ENCODE peak calls at places on chromosomes 16 and 17, in nine cellular contexts. C is PC-3, Y is HCT116, L is PC-9, Q is IMR-90, S is upper lobe of right lung, X is AG04450, J is NT2/D1, V is DND-41. U is an unnamed sample.
A peak's percentile ranks its signal among the peaks of the same experiment; 100 is the strongest.

GRCh38 chr16:85306071-85306792 is 194.0 kb upstream of the CIBAR2 start:
- DNase-seq in C (peak; percentile 41), Y (peak; percentile 65), L (peak; percentile 83), Q (peak; percentile 87), S (peak; percentile 97), X (peak; percentile 32), J (no peak), V (peak; percentile 73), U (peak; percentile 92)

GRCh38 chr16:61929801-61930200 is 106.4 kb downstream of the CDH8 start:
- DNase-seq in C (peak; percentile 79), Y (no peak), L (no peak), Q (no peak), S (no peak), X (no peak), J (no peak), V (no peak), U (no peak)

GRCh38 chr17:1998426-1998784 is 26.7 kb downstream of the RTN4RL1 start:
- DNase-seq in C (peak; percentile 29), Y (no peak), L (no peak), Q (no peak), S (no peak), X (no peak), J (no peak), V (no peak), U (no peak)

GRCh38 chr16:72474511-72475123 is 302.7 kb upstream of the PMFBP1 start:
- DNase-seq in C (peak; percentile 73), Y (peak; percentile 89), L (no peak), Q (peak; percentile 78), S (no peak), X (peak; percentile 16), J (no peak), V (no peak), U (no peak)

GRCh38 chr16:88629835-88630234 is 8.5 kb upstream of the IL17C start:
- DNase-seq in C (no peak), Y (no peak), L (no peak), Q (no peak), S (no peak), X (no peak), J (no peak), V (no peak), U (no peak)

GRCh38 chr17:46782250-46782953 is 36.1 kb downstream of the WNT3 start:
- DNase-seq in C (peak; percentile 84), Y (no peak), L (peak; percentile 57), Q (no peak), S (peak; percentile 79), X (no peak), J (no peak), V (no peak), U (no peak)

GRCh38 chr16:55494994-55495421 is 13.9 kb upstream of the LPCAT2 start:
- DNase-seq in C (peak; percentile 32), Y (no peak), L (no peak), Q (peak; percentile 96), S (no peak), X (peak; percentile 87), J (no peak), V (no peak), U (no peak)

GRCh38 chr16:67112591-67113399 is 3.1 kb downstream of the PHAF1 start:
- DNase-seq in C (peak; percentile 25), Y (no peak), L (peak; percentile 37), Q (no peak), S (no peak), X (no peak), J (no peak), V (no peak), U (no peak)

DNA sequence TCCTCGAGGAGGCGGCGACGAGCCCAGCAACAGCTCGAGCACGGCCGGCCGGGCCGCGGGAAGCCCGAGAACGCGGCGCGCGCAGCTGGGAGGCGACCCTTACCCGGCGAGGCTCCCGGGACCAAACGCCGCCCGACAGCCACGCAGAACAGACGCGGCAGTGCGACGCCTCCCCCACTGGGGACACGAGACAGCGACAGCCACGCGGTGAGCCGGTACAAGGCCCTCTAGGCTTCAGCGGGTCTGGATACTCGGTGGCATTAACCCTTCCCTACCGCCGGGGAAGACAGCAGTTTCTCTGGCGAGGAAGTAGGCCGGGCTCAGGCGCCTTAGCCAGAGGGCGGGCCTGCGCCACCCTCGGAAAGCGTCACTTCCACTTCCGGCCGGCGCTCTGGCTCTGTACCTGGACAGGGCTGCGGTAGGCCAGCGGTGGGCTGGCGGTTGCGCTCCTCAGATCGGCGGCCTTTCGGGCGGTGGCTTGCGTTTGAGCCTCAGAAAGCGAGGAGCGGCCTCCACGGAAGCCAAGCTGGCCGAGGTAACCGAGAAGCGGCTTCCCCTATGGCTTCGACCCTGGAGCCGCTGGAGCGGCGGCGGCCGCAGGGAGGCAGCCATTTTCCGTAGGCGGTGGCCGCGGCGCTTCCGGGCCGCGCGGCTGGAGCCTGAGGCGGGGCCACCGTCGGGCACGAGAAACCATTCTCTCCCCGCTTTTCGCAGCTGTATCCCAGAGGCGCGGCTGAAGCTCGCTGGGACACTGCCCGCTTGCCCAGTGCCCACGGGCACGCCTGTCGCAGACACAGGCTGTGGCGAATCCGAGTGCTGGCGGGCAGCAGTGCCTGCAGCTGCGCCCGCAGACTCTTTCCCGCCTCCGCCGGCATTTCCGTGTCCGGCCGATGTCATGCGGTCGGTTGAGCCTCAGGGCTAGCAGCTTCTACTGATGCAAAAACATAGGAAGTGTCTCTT is at the start of the genes TIGD7 and ZNF75A:
- DNase-seq in C (peak; percentile 84), Y (peak; percentile 51), L (peak; percentile 86), Q (peak; percentile 88), S (peak; percentile 94), X (peak; percentile 66), J (peak; percentile 88), V (peak; percentile 62), U (peak; percentile 88)
- H3K9me3 ChIP-seq in C (no peaks in the 10 kb centered on the region), Y (peaks cover 8% of the 10 kb centered on the region), L (peaks cover 70% of the 10 kb centered on the region), Q (peaks cover 47% of the 10 kb centered on the region), S (peaks cover 61% of the 10 kb centered on the region), X (peaks cover 72% of the 10 kb centered on the region), J (peaks cover 51% of the 10 kb centered on the region), V (no peaks in the 10 kb centered on the region), U (peaks cover 82% of the 10 kb centered on the region)

GRCh38 chr17:74153456-74153810 is 50.0 kb upstream of the RPL38 start:
- DNase-seq in C (no peak), Y (no peak), L (no peak), Q (no peak), S (no peak), X (no peak), J (no peak), V (no peak), U (no peak)

GRCh38 chr17:74153821-74154430 is 49.6 kb upstream of the RPL38 start:
- DNase-seq in C (no peak), Y (no peak), L (no peak), Q (no peak), S (peak; percentile 28), X (no peak), J (no peak), V (no peak), U (no peak)

GRCh38 chr17:74151551-74152315 is 51.7 kb upstream of the RPL38 start:
- DNase-seq in C (no peak), Y (no peak), L (no peak), Q (no peak), S (no peak), X (no peak), J (no peak), V (no peak), U (no peak)

GRCh38 chr17:74150428-74151025 is 53.0 kb upstream of the RPL38 start:
- DNase-seq in C (no peak), Y (no peak), L (peak; percentile 48), Q (no peak), S (no peak), X (no peak), J (no peak), V (no peak), U (no peak)

DNA sequence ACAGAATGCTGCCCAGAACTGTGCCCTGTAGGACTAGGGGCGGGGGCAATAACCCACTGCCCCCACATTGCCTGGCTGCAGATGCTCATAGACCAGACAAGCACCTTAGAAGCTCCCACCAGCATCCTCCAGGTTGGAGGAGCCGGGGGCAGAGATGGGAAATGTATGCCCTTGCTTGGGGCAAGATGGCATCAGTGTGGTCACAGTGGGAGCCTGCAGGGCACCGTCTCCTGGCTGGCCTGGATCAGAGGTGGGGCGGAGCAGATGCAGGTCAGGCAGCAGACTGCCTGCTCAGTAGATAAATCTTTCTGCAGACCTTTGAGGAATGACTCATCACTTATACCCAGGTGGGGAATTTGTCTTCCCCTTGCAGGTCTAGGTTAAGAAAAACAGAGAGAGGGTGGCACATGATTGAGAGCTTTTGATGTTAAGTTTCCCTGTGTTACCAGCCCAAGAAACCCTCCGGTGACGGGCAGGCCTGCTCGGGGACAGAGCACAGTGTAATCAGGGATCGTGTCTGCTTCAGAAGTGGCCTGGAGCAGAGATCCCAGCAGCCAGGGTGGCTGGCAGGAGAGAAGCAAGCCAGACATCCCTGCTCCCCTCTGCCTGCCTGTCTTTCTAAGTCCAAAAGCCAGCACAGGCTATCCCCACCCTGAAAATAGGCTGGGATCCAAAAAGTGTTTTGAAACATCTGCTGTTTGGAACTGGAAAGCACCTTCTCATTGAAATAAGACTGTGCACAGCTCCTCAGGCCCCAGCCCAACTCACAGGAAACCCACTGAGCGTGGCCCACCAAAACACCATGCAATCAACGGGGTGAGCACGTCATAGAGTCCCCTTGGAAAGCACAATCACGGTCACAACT is 50.7 kb upstream of the RPL38 start:
- DNase-seq in C (no peak), Y (no peak), L (peak; percentile 24), Q (no peak), S (peak; percentile 37), X (no peak), J (no peak), V (no peak), U (no peak)
- H3K9me3 ChIP-seq in C (no peaks in the 10 kb centered on the region), Y (no peaks in the 10 kb centered on the region), L (no peaks in the 10 kb centered on the region), Q (peaks cover 45% of the 10 kb centered on the region), S (no peaks in the 10 kb centered on the region), X (peaks cover 21% of the 10 kb centered on the region), J (peaks cover 6% of the 10 kb centered on the region), V (no peaks in the 10 kb centered on the region), U (no peaks in the 10 kb centered on the region)

GRCh38 chr16:64304376-64304775 is 817.5 kb downstream of the CDH11 start:
- DNase-seq in C (no peak), Y (no peak), L (no peak), Q (no peak), S (no peak), X (no peak), J (no peak), V (no peak), U (no peak)

GRCh38 chr16:64309398-64310110 is 812.3 kb downstream of the CDH11 start:
- DNase-seq in C (no peak), Y (no peak), L (no peak), Q (no peak), S (no peak), X (no peak), J (no peak), V (no peak), U (no peak)

GRCh38 chr16:64308721-64309120 is 813.1 kb downstream of the CDH11 start:
- DNase-seq in C (no peak), Y (no peak), L (no peak), Q (no peak), S (no peak), X (no peak), J (no peak), V (no peak), U (no peak)

GRCh38 chr16:64305663-64306062 is 816.2 kb downstream of the CDH11 start:
- DNase-seq in C (no peak), Y (no peak), L (no peak), Q (no peak), S (no peak), X (no peak), J (no peak), V (no peak), U (no peak)

DNA sequence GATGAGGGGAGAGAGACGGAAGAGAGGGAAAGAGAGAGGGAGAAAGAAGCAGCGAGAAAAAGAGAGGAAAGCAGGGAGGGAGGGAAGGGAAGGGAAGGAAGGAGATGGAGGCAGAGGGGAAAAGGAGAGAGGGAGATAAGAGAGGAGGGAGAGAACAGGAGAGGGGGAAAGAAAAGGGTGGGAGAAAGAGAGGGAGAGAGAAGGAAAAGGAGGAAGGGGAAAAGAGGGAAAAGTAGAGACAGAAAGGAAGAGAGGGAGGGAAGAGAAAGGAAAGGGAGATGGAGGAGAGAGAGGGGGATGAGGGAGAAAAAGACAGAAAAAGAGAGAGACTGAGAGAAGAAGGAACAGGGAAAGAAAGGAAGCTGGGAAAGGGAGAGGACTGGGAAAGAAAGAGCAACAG is 814.4 kb downstream of the CDH11 start:
- DNase-seq in C (no peak), Y (no peak), L (no peak), Q (no peak), S (no peak), X (no peak), J (no peak), V (no peak), U (no peak)
- H3K9me3 ChIP-seq in C (no peaks in the 10 kb centered on the region), Y (peaks cover 17% of the 10 kb centered on the region), L (no peaks in the 10 kb centered on the region), Q (no peaks in the 10 kb centered on the region), S (no peaks in the 10 kb centered on the region), X (no peaks in the 10 kb centered on the region), J (no peaks in the 10 kb centered on the region), V (peaks cover 2% of the 10 kb centered on the region), U (no peaks in the 10 kb centered on the region)

GRCh38 chr16:675884-676564 is 553 bp downstream of the RHBDL1 start:
- DNase-seq in C (no peak), Y (no peak), L (no peak), Q (no peak), S (no peak), X (no peak), J (no peak), V (no peak), U (peak; percentile 48)
- H3K9me3 ChIP-seq in C (no peaks in the 10 kb centered on the region), Y (no peaks in the 10 kb centered on the region), L (no peaks in the 10 kb centered on the region), Q (no peaks in the 10 kb centered on the region), S (no peaks in the 10 kb centered on the region), X (peaks cover 3% of the 10 kb centered on the region), J (no peaks in the 10 kb centered on the region), V (no peaks in the 10 kb centered on the region), U (no peaks in the 10 kb centered on the region)

U was measured in mucosa of descending colon.